ENCODE peak calls at places on chromosomes 11 and 22, in five cellular contexts. B, C, K, R and X are unnamed samples.

GRCh38 chr11:72234514-72234830 is 9.5 kb downstream of the PHOX2A start:
- DNase-seq in K (no peak), B (no peak), C (no peak), R (no peak), X (peak)

GRCh38 chr22:25196326-25196725 is 3.3 kb upstream of the CRYBB3 start:
- DNase-seq in R (no peak), K (no peak), B (no peak), C (no peak), X (no peak)

GRCh38 chr22:31278643-31279326 is 13.5 kb downstream of the PIK3IP1 start:
- DNase-seq in K (no peak), C (peak), B (no peak), R (no peak), X (peak)

GRCh38 chr11:100574894-100575769 is 112.0 kb upstream of the ARHGAP42 start:
- DNase-seq in C (no peak), K (no peak), R (no peak), B (no peak), X (no peak)

GRCh38 chr11:15775051-15775541 is 581.2 kb downstream of the SOX6 start:
- DNase-seq in C (no peak), R (no peak), K (no peak), B (no peak), X (no peak)

GRCh38 chr11:115464269-115464668 is 39.9 kb downstream of the CADM1 start:
- DNase-seq in R (no peak), C (no peak), K (no peak), B (no peak), X (no peak)

GRCh38 chr11:22734628-22735345 is 68.4 kb downstream of the GAS2 start:
- DNase-seq in R (no peak), K (no peak), C (no peak), B (no peak), X (no peak)

GRCh38 chr11:78350101-78350645 is 67.4 kb downstream of the GAB2 start:
- DNase-seq in C (no peak), K (no peak), R (no peak), B (peak), X (peak)

GRCh38 chr11:93567406-93567819 is 24.2 kb upstream of the SMCO4 start:
- DNase-seq in K (no peak), B (peak), C (peak), R (no peak), X (peak)

GRCh38 chr11:102237096-102237735 is 80.1 kb upstream of the BIRC3 start:
- DNase-seq in B (no peak), K (no peak), C (no peak), R (no peak), X (no peak)

GRCh38 chr22:44639891-44640617 is 62.0 kb upstream of the PRR5 start:
- DNase-seq in R (no peak), K (no peak), C (no peak), B (no peak), X (no peak)

GRCh38 chr22:19800761-19801244 is 40.2 kb downstream of the TBX1 start:
- DNase-seq in B (no peak), K (no peak), C (no peak), R (no peak), X (peak)

GRCh38 chr11:70480711-70481110 is 82.4 kb downstream of the CTTN start:
- DNase-seq in C (no peak), B (no peak), R (no peak), K (no peak), X (no peak)

GRCh38 chr22:36334838-36335603 is 52.7 kb downstream of the MYH9 start:
- DNase-seq in R (no peak), K (no peak), C (no peak), B (no peak), X (peak)

DNA sequence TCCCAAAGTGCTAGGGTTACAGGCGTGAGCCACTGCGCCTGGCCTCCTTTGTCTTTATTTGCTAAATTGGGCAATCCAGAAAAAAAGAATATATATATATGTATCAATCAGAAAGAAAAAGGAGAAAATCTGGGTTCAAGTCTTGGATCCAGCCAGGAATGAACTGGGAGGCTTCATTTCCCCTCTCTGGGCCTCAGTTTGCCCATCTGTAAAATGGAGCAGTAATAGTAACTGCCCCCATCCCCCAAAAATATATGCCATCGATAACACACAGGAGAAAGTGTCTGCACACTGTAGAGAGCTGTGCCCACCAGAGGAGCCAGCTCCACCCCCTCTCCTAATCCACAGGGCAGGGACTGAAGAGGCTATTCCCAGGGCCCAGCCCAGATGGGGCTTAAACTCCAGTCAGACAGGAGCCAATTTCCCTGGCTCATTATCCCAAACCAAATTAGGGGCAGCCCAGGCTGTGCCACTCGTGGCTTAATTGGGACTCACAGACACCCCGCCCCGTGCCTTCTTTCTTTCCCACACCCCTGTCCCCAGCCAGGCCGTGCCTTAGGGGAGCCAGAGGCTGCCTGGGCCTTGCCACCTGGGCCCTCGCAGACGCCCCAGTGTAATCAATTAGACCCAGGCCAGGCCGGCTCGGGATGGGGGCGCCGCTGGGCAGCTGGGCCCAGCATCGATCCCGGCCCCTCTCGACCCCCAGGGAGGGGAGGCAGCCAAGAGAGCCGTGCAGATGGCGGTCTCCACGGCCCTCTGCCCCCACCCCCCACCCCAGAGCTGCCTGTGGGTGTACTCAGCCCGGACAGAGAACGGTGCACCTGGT is 171.4 kb downstream of the MN1 start:
- DNase-seq in B (no peak), R (no peak), K (no peak), C (no peak), X (no peak)
- H3K27ac ChIP-seq in B (no peak), R (no peak), K (peak), C (no peak), X (no peak)

DNA sequence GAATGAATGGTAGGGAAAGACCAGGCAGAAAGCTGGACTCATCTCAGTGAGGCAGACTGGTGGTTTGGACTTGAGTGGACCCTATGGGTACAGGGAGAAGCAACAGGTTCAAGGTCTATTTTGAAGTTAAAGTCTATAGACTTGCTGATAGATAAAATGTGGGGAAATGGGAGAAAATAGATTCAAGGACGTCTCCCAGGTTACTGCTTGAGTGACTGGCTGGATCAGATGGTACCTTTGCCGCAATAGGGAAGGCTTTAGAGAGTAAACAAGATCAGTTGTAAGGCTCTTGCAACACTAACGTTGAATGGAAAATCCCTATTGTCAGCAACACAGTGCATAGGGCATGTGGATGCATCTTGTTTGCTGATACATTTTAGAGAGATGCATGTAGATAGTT is 27.4 kb downstream of the SEZ6L start:
- DNase-seq in B (no peak), C (no peak), R (no peak), K (no peak), X (no peak)
- TF ChIP-seq EP300 in B (no peak), C (no peak), R (no peak), K (no peak), X (no peak)

DNA sequence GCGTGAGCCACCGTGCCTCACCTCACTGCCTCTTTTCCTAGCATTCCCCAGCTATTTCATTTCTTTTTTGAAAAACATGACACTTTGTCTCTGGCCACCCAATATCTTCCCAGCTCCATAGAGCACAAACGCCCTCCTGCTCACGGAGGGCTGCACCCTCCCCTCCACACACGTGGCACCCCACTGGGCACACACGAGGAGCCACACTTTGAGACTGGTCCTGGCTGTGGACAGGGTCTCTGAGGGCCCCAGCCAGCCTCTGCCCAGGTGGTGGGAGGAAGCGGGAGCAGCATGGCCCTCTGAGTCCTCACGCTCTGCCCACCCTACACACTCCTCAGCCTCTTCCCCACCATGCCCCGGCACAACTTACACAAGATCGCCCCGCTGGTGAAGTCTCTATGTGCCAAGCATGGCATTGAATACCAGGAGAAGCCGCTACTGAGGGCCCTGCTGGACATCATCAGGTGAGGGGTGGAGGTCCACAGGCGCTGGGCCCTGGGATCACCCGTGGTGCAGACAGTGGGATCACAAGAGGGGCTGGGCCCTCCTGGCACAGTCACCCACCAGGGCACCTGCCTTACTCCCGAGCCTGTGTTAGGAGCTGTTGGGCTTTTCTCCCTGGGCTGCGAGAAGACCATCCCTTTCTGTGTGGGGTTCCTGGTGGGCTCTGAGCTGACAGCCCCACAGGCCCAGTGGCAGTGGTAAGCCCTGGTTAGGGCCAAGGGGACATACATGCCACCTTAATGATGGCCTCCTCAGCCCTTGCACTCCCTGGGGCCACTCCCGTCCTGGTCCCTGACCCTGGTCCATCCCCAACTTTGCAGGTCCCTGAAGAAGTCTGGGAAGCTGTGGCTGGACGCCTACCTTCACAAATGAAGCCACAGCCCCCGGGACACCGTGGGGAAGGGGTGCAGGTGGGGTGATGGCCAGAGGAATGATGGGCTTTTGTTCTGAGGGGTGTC is 26.2 kb downstream of the FADS3 start:
- DNase-seq in C (no peak), B (no peak), R (no peak), K (no peak), X (no peak)
- TF ChIP-seq POLR2A in C (no peak), B (no peak), R (no peak), K (no peak), X (no peak)

DNA sequence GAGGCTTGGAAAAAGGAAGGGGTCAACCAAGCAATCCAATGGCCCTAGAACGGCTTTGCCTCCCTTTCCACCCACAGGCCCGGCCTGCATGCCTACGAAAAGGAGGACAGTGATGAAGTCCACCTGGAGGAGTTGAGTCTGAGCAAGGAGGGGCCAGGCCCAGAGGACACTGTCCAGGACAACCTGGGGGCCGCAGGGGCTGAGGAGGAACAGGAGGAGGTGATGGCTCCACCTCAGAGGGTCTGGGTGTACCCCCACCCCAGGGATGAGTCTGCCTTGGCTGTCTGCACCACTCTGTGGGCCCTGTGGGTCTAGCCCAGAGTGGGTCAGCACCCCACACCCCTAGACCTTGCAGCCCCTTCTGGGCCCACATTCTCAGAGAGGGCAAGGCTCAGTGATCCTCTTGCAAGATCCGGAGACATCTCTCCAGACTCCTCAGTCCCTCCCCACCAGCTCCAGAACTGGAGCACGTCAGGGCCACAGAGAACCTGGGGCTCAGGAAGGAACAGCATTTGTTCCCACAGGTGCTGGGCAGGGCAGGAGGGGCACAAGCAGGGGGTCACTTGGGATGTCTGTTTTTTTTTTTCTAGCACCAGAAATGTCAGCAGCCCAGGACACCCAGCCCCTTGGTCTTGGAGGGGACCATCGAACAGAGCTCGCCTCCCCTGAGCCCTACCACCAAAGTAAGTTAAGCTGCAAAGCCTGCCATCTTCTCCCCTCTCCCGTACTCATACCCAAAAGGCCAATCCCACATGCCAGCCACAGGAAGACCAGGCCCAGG is 8.2 kb downstream of the PRR33 start:
- DNase-seq in C (no peak), K (no peak), R (no peak), B (no peak), X (no peak)
- H3K27ac ChIP-seq in C (peak), K (no peak), R (no peak), B (no peak), X (no peak)

GRCh38 chr11:130077671-130078468 is 8.2 kb downstream of the APLP2 start:
- DNase-seq in K (no peak), C (no peak), R (no peak), B (no peak), X (no peak)
- TF ChIP-seq EP300 in K (no peak), C (no peak), R (no peak), B (no peak), X (no peak)

DNA sequence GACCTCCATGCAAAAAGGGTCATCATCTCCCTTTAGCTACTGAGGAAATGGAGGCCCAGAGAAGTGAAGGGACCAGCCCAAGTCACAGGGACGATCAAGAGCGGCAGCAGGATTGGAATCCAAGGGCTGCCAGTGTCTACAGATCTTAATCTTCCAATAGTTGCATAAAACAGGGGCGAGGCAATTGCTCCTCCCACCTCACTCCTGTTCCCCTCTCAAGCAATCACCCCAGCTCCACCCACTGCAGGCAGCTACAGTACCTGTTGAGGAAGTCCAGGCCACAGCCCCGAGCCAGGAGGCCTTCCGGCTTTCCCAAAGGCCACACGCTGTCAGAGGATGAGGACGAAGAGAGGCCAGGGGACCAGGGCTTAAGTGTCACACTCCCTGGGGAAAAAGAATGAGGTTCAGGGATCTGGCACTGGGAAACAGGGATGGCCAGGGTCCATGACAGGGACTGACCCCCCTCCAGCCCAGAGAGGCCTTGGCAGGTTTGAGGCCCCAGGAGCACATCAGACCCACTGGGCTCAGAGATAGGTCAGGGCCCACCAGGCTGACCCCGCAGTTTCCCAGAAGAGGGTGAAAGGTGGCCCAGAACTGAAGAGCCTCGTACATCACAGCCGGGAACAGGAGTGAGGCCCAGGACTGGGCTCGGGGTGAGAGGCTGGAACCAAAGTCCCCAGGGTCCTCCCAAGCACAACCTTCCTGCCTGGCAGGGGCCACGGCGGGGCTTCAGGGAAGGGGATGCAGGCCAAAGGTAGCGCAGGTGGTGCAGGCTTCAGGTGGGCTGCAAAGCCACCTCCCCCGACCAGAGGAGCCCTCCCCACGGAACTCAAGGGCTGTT is 16.4 kb upstream of the MFNG start:
- DNase-seq in B (peak), C (peak), R (no peak), K (no peak), X (no peak)
- TF ChIP-seq POLR2A in B (peak), C (no peak), R (no peak), K (no peak), X (no peak)

DNA sequence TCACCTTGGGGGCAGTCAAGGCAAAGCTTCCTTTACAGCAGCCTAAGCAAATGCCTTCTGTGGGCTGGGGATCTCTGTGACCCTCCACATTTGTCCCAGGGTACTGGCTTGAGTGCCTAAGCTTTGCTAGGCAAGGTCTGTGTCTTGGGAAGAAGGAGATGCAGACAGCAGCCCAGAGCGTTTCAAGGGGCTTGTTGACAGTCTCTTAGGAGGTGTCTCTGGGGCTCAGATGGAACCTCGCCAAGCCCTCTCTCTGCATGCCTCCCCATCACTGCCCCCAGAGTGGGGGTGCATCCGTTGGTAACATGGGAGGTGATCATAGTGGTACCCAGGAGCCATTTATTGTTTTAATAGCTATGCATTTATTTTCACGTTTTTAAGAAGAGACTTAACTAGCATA is 29.1 kb upstream of the TMPRSS4 start:
- DNase-seq in R (no peak), B (no peak), C (no peak), K (no peak), X (no peak)
- H3K27ac ChIP-seq in R (no peak), B (no peak), C (no peak), K (no peak), X (no peak)

DNA sequence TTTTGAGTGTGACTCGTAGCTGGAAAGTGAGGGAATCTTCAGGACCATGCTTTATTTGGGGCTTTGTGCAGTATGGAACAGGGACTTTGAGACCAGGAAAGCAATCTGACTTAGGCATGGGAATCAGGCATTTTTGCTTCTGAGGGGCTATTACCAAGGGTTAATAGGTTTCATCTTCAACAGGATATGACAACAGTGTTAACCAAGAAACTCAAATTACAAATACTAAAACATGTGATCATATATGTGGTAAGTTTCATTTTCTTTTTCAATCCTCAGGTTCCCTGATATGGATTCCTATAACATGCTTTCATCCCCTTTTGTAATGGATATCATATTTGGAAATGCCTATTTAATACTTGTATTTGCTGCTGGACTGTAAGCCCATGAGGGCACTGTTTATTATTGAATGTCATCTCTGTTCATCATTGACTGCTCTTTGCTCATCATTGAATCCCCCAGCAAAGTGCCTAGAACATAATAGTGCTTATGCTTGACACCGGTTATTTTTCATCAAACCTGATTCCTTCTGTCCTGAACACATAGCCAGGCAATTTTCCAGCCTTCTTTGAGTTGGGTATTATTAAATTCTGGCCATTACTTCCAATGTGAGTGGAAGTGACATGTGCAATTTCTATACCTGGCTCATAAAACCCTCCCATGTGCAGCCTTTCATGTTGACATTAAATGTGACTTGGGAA is 11.0 kb downstream of the OR51E1 start:
- DNase-seq in C (no peak), B (no peak), R (no peak), K (no peak), X (no peak)
- TF ChIP-seq EP300 in C (no peak), B (no peak), R (no peak), K (no peak), X (no peak)